ENCODE peak calls at places on chromosomes 11 and 22, in eight cellular contexts. One of them, this sample, is unnamed.

GRCh38 chr22:29879738-29880137 is 3.2 kb upstream of the MTMR3 start:
- DNase-seq in stimulated activated CD4-positive, alpha-beta T cell treated with anti-CD3 and anti-CD28 coated beads, Interleukin-4, amount 100 ng/mL, for 1 hour: peak; percentile 7
- DNase-seq in epithelial cell of esophagus: peak; percentile 14
- DNase-seq in non-pigmented ciliary epithelial cell: no peak
- DNase-seq in COLO829: no peak
- DNase-seq in globus pallidus: no peak
- DNase-seq in WTC11: no peak
- DNase-seq in posterior cingulate gyrus: no peak
- DNase-seq in this sample: no peak

GRCh38 chr11:10400856-10401255 is 54.2 kb upstream of the AMPD3 start:
- DNase-seq in stimulated activated CD4-positive, alpha-beta T cell treated with anti-CD3 and anti-CD28 coated beads, Interleukin-4, amount 100 ng/mL, for 1 hour: no peak
- DNase-seq in epithelial cell of esophagus: no peak
- DNase-seq in non-pigmented ciliary epithelial cell: no peak
- DNase-seq in COLO829: no peak
- DNase-seq in globus pallidus: no peak
- DNase-seq in WTC11: no peak
- DNase-seq in posterior cingulate gyrus: no peak
- DNase-seq in this sample: no peak

GRCh38 chr22:50467341-50467740 is 7.5 kb downstream of the SBF1 start:
- DNase-seq in stimulated activated CD4-positive, alpha-beta T cell treated with anti-CD3 and anti-CD28 coated beads, Interleukin-4, amount 100 ng/mL, for 1 hour: no peak
- DNase-seq in epithelial cell of esophagus: no peak
- DNase-seq in non-pigmented ciliary epithelial cell: no peak
- DNase-seq in COLO829: no peak
- DNase-seq in globus pallidus: no peak
- DNase-seq in WTC11: no peak
- DNase-seq in posterior cingulate gyrus: no peak
- DNase-seq in this sample: no peak

GRCh38 chr11:30683176-30683575 is 97.0 kb upstream of the MPPED2 start:
- DNase-seq in stimulated activated CD4-positive, alpha-beta T cell treated with anti-CD3 and anti-CD28 coated beads, Interleukin-4, amount 100 ng/mL, for 1 hour: no peak
- DNase-seq in epithelial cell of esophagus: peak; percentile 4
- DNase-seq in non-pigmented ciliary epithelial cell: peak; percentile 4
- DNase-seq in COLO829: no peak
- DNase-seq in globus pallidus: no peak
- DNase-seq in WTC11: no peak
- DNase-seq in posterior cingulate gyrus: no peak
- DNase-seq in this sample: no peak

GRCh38 chr11:75350122-75350742 is 1.2 kb downstream of the ARRB1 start:
- DNase-seq in stimulated activated CD4-positive, alpha-beta T cell treated with anti-CD3 and anti-CD28 coated beads, Interleukin-4, amount 100 ng/mL, for 1 hour: no peak
- DNase-seq in epithelial cell of esophagus: no peak
- DNase-seq in non-pigmented ciliary epithelial cell: no peak
- DNase-seq in COLO829: no peak
- DNase-seq in globus pallidus: no peak
- DNase-seq in WTC11: no peak
- DNase-seq in posterior cingulate gyrus: no peak
- DNase-seq in this sample: no peak

GRCh38 chr22:49566141-49566541 is 261.5 kb downstream of the BRD1 start:
- DNase-seq in stimulated activated CD4-positive, alpha-beta T cell treated with anti-CD3 and anti-CD28 coated beads, Interleukin-4, amount 100 ng/mL, for 1 hour: no peak
- DNase-seq in epithelial cell of esophagus: no peak
- DNase-seq in non-pigmented ciliary epithelial cell: no peak
- DNase-seq in COLO829: no peak
- DNase-seq in globus pallidus: no peak
- DNase-seq in WTC11: no peak
- DNase-seq in posterior cingulate gyrus: no peak
- DNase-seq in this sample: no peak

GRCh38 chr22:39778055-39778454 is 115.5 kb downstream of the ENTHD1 start:
- DNase-seq in stimulated activated CD4-positive, alpha-beta T cell treated with anti-CD3 and anti-CD28 coated beads, Interleukin-4, amount 100 ng/mL, for 1 hour: no peak
- DNase-seq in epithelial cell of esophagus: no peak
- DNase-seq in non-pigmented ciliary epithelial cell: no peak
- DNase-seq in COLO829: no peak
- DNase-seq in globus pallidus: no peak
- DNase-seq in WTC11: no peak
- DNase-seq in posterior cingulate gyrus: no peak
- DNase-seq in this sample: no peak

GRCh38 chr11:102318469-102318868 is 1.2 kb downstream of the BIRC3 start:
- DNase-seq in stimulated activated CD4-positive, alpha-beta T cell treated with anti-CD3 and anti-CD28 coated beads, Interleukin-4, amount 100 ng/mL, for 1 hour: peak; percentile 49
- DNase-seq in epithelial cell of esophagus: peak; percentile 30
- DNase-seq in non-pigmented ciliary epithelial cell: no peak
- DNase-seq in COLO829: no peak
- DNase-seq in globus pallidus: no peak
- DNase-seq in WTC11: no peak
- DNase-seq in posterior cingulate gyrus: no peak
- DNase-seq in this sample: no peak

GRCh38 chr11:68959465-68960298 is 21.1 kb downstream of the MRGPRD start:
- DNase-seq in stimulated activated CD4-positive, alpha-beta T cell treated with anti-CD3 and anti-CD28 coated beads, Interleukin-4, amount 100 ng/mL, for 1 hour: no peak
- DNase-seq in epithelial cell of esophagus: no peak
- DNase-seq in non-pigmented ciliary epithelial cell: no peak
- DNase-seq in COLO829: no peak
- DNase-seq in globus pallidus: no peak
- DNase-seq in WTC11: no peak
- DNase-seq in posterior cingulate gyrus: peak; percentile 66
- DNase-seq in this sample: no peak

GRCh38 chr11:92550411-92550810 is 325.8 kb downstream of the FAT3 start:
- DNase-seq in stimulated activated CD4-positive, alpha-beta T cell treated with anti-CD3 and anti-CD28 coated beads, Interleukin-4, amount 100 ng/mL, for 1 hour: no peak
- DNase-seq in epithelial cell of esophagus: no peak
- DNase-seq in non-pigmented ciliary epithelial cell: no peak
- DNase-seq in COLO829: no peak
- DNase-seq in globus pallidus: peak; percentile 5
- DNase-seq in WTC11: peak; percentile 46
- DNase-seq in posterior cingulate gyrus: no peak
- DNase-seq in this sample: no peak

GRCh38 chr11:70100283-70100610 is 22.1 kb downstream of the ANO1 start:
- DNase-seq in stimulated activated CD4-positive, alpha-beta T cell treated with anti-CD3 and anti-CD28 coated beads, Interleukin-4, amount 100 ng/mL, for 1 hour: no peak
- DNase-seq in epithelial cell of esophagus: no peak
- DNase-seq in non-pigmented ciliary epithelial cell: no peak
- DNase-seq in COLO829: no peak
- DNase-seq in globus pallidus: no peak
- DNase-seq in WTC11: no peak
- DNase-seq in posterior cingulate gyrus: peak; percentile 35
- DNase-seq in this sample: no peak

GRCh38 chr11:72179049-72179803 is 12.7 kb upstream of the FOLR1 start:
- DNase-seq in stimulated activated CD4-positive, alpha-beta T cell treated with anti-CD3 and anti-CD28 coated beads, Interleukin-4, amount 100 ng/mL, for 1 hour: no peak
- DNase-seq in epithelial cell of esophagus: no peak
- DNase-seq in non-pigmented ciliary epithelial cell: no peak
- DNase-seq in COLO829: no peak
- DNase-seq in globus pallidus: no peak
- DNase-seq in WTC11: no peak
- DNase-seq in posterior cingulate gyrus: no peak
- DNase-seq in this sample: no peak

GRCh38 chr11:67001332-67001731 is 21.6 kb upstream of the SYT12 start:
- DNase-seq in stimulated activated CD4-positive, alpha-beta T cell treated with anti-CD3 and anti-CD28 coated beads, Interleukin-4, amount 100 ng/mL, for 1 hour: no peak
- DNase-seq in epithelial cell of esophagus: peak; percentile 32
- DNase-seq in non-pigmented ciliary epithelial cell: no peak
- DNase-seq in COLO829: no peak
- DNase-seq in globus pallidus: no peak
- DNase-seq in WTC11: no peak
- DNase-seq in posterior cingulate gyrus: no peak
- DNase-seq in this sample: no peak

GRCh38 chr11:58070585-58070984 is 39.8 kb downstream of the OR6Q1 start:
- DNase-seq in stimulated activated CD4-positive, alpha-beta T cell treated with anti-CD3 and anti-CD28 coated beads, Interleukin-4, amount 100 ng/mL, for 1 hour: no peak
- DNase-seq in epithelial cell of esophagus: no peak
- DNase-seq in non-pigmented ciliary epithelial cell: no peak
- DNase-seq in COLO829: no peak
- DNase-seq in globus pallidus: no peak
- DNase-seq in WTC11: no peak
- DNase-seq in posterior cingulate gyrus: no peak
- DNase-seq in this sample: no peak

GRCh38 chr11:43419460-43419859 is 60.7 kb downstream of the TTC17 start:
- DNase-seq in stimulated activated CD4-positive, alpha-beta T cell treated with anti-CD3 and anti-CD28 coated beads, Interleukin-4, amount 100 ng/mL, for 1 hour: no peak
- DNase-seq in epithelial cell of esophagus: peak; percentile 60
- DNase-seq in non-pigmented ciliary epithelial cell: peak; percentile 8
- DNase-seq in COLO829: peak; percentile 26
- DNase-seq in globus pallidus: peak; percentile 31
- DNase-seq in WTC11: no peak
- DNase-seq in posterior cingulate gyrus: no peak
- DNase-seq in this sample: peak; percentile 23

GRCh38 chr11:65522640-65523322 is 2.1 kb upstream of the SCYL1 start:
- DNase-seq in stimulated activated CD4-positive, alpha-beta T cell treated with anti-CD3 and anti-CD28 coated beads, Interleukin-4, amount 100 ng/mL, for 1 hour: no peak
- DNase-seq in epithelial cell of esophagus: no peak
- DNase-seq in non-pigmented ciliary epithelial cell: no peak
- DNase-seq in COLO829: no peak
- DNase-seq in globus pallidus: no peak
- DNase-seq in WTC11: no peak
- DNase-seq in posterior cingulate gyrus: peak; percentile 31
- DNase-seq in this sample: no peak

GRCh38 chr11:67698247-67698646 is 23.8 kb upstream of the ALDH3B2 start:
- DNase-seq in stimulated activated CD4-positive, alpha-beta T cell treated with anti-CD3 and anti-CD28 coated beads, Interleukin-4, amount 100 ng/mL, for 1 hour: no peak
- DNase-seq in epithelial cell of esophagus: peak; percentile 15
- DNase-seq in non-pigmented ciliary epithelial cell: no peak
- DNase-seq in COLO829: no peak
- DNase-seq in globus pallidus: no peak
- DNase-seq in WTC11: no peak
- DNase-seq in posterior cingulate gyrus: no peak
- DNase-seq in this sample: no peak

GRCh38 chr22:46355996-46356471 is 20.5 kb downstream of the TRMU start:
- DNase-seq in stimulated activated CD4-positive, alpha-beta T cell treated with anti-CD3 and anti-CD28 coated beads, Interleukin-4, amount 100 ng/mL, for 1 hour: no peak
- DNase-seq in epithelial cell of esophagus: no peak
- DNase-seq in non-pigmented ciliary epithelial cell: no peak
- DNase-seq in COLO829: no peak
- DNase-seq in globus pallidus: no peak
- DNase-seq in WTC11: no peak
- DNase-seq in posterior cingulate gyrus: peak; percentile 48
- DNase-seq in this sample: no peak

GRCh38 chr22:43136255-43136654 is 6.9 kb downstream of the MCAT start:
- DNase-seq in stimulated activated CD4-positive, alpha-beta T cell treated with anti-CD3 and anti-CD28 coated beads, Interleukin-4, amount 100 ng/mL, for 1 hour: peak; percentile 41
- DNase-seq in epithelial cell of esophagus: peak; percentile 48
- DNase-seq in non-pigmented ciliary epithelial cell: no peak
- DNase-seq in COLO829: peak; percentile 63
- DNase-seq in globus pallidus: no peak
- DNase-seq in WTC11: peak; percentile 63
- DNase-seq in posterior cingulate gyrus: no peak
- DNase-seq in this sample: peak; percentile 55